ENCODE peak calls at places on chromosomes 16 and 17, in seven cellular contexts. B, N, A, Y, W, X and H are unnamed samples.

GRCh38 chr17:52395308-52395707 is 236.8 kb upstream of the CA10 start:
- DNase-seq in B (no peak), N (no peak), A (no peak), Y (no peak), W (no peak), X (no peak), H (no peak)

GRCh38 chr16:89010210-89010925 is 33.4 kb upstream of the CBFA2T3 start:
- DNase-seq in B (no peak), N (no peak), A (no peak), Y (no peak), W (no peak), X (no peak), H (no peak)

GRCh38 chr17:82864721-82865240 is 25.0 kb upstream of the ZNF750 start:
- DNase-seq in B (no peak), N (no peak), A (no peak), Y (no peak), W (no peak), X (no peak), H (no peak)

GRCh38 chr16:89319883-89320716 is 102.6 kb downstream of the ZNF778 start:
- DNase-seq in B (no peak), N (peak; percentile 83), A (no peak), Y (peak; percentile 60), W (peak; percentile 91), X (no peak), H (no peak)

GRCh38 chr17:59683283-59683682 is 23.9 kb downstream of the PTRH2 start:
- DNase-seq in B (no peak), N (no peak), A (no peak), Y (no peak), W (no peak), X (no peak), H (no peak)

GRCh38 chr16:72877374-72878028 is 170.4 kb downstream of the ZFHX3 start:
- DNase-seq in B (no peak), N (no peak), A (no peak), Y (no peak), W (peak; percentile 85), X (no peak), H (peak; percentile 29)

GRCh38 chr17:82627405-82627804 is 20.8 kb downstream of the WDR45B start:
- DNase-seq in B (no peak), N (no peak), A (no peak), Y (peak; percentile 39), W (no peak), X (no peak), H (no peak)

GRCh38 chr17:41421617-41422016 is 2.8 kb downstream of the KRT37 start:
- DNase-seq in B (no peak), N (no peak), A (no peak), Y (no peak), W (no peak), X (no peak), H (no peak)

GRCh38 chr16:73020409-73020884 is 27.5 kb downstream of the ZFHX3 start:
- DNase-seq in B (no peak), N (peak; percentile 92), A (no peak), Y (no peak), W (peak; percentile 78), X (peak; percentile 74), H (peak; percentile 58)

GRCh38 chr17:75688209-75688771 is 21.2 kb downstream of the SAP30BP start:
- DNase-seq in B (no peak), N (no peak), A (peak; percentile 76), Y (no peak), W (peak; percentile 77), X (no peak), H (no peak)

GRCh38 chr17:75418523-75419050 is 13.1 kb upstream of the GRB2 start:
- DNase-seq in B (no peak), N (no peak), A (peak; percentile 23), Y (no peak), W (no peak), X (no peak), H (no peak)

GRCh38 chr17:47914296-47914948 is 18.4 kb downstream of the SP2 start:
- DNase-seq in B (no peak), N (no peak), A (no peak), Y (no peak), W (no peak), X (no peak), H (no peak)

DNA sequence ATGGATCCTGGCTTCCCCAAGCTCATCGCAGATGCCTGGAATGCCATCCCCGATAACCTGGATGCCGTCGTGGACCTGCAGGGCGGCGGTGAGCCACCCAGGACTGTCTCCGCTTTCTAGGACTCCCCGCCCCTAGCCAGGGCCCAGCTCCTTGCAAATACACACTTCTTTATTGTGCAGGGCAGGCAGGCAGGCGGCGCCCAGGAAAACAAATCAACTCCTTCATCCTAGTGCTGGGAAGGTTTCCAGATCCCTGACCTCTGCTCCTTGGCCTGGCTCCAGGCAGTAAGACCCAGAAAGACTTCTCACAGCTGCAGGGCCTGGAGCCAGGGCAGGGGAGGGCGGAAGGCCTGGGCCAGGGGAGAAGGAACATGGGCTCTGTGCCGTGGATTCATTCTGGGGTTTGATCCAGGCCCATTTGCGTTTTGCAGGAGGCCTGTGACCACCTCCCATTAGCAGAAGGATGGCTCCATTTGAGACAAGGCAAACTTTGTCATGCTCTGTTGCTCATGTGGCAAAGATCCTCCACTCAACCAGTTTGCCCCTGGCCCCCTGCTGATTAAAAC is 6.0 kb upstream of the LPCAT2 start:
- DNase-seq in B (no peak), N (peak; percentile 82), A (no peak), Y (peak; percentile 82), W (no peak), X (peak; percentile 90), H (no peak)
- H3K27ac ChIP-seq in B (no peak overlapping the region), N (peak overlapping the region; percentile 59), A (no peak overlapping the region), Y (peak overlapping the region; percentile 31), W (peak overlapping the region; percentile 4), X (peak overlapping the region; percentile 24), H (peak overlapping the region; percentile 83)

GRCh38 chr16:75250809-75251279 is 580 bp downstream of the BCAR1 start:
- DNase-seq in B (no peak), N (peak; percentile 80), A (no peak), Y (no peak), W (no peak), X (no peak), H (no peak)
- H3K27ac ChIP-seq in B (no peak overlapping the region), N (peak overlapping the region; percentile 100), A (no peak overlapping the region), Y (peak overlapping the region; percentile 90), W (peak overlapping the region; percentile 71), X (peak overlapping the region; percentile 91), H (peak overlapping the region; percentile 87)

GRCh38 chr17:77734371-77735050 is 224.0 kb upstream of the TNRC6C start:
- DNase-seq in B (no peak), N (peak; percentile 94), A (no peak), Y (peak; percentile 70), W (no peak), X (peak; percentile 94), H (no peak)
- H3K27ac ChIP-seq in B (no peak overlapping the region), N (peak overlapping the region; percentile 87), A (no peak overlapping the region), Y (peak overlapping the region; percentile 56), W (no peak overlapping the region), X (peak overlapping the region; percentile 75), H (no peak overlapping the region)

GRCh38 chr17:3801043-3801746 is at the start of gene ITGAE:
- DNase-seq in B (no peak), N (no peak), A (no peak), Y (peak; percentile 69), W (no peak), X (no peak), H (no peak)
- H3K27ac ChIP-seq in B (no peak within 1 kb of the TSS), N (no peak within 1 kb of the TSS), A (peak within 1 kb of the TSS; percentile 79), Y (peak within 1 kb of the TSS; percentile 49), W (no peak within 1 kb of the TSS), X (peak within 1 kb of the TSS; percentile 80), H (peak within 1 kb of the TSS; percentile 79)

GRCh38 chr16:67023689-67024088 is 5.3 kb upstream of the CBFB start:
- DNase-seq in B (no peak), N (peak; percentile 37), A (no peak), Y (no peak), W (no peak), X (no peak), H (no peak)
- H3K27ac ChIP-seq in B (no peak overlapping the region), N (no peak overlapping the region), A (no peak overlapping the region), Y (no peak overlapping the region), W (no peak overlapping the region), X (no peak overlapping the region), H (no peak overlapping the region)

GRCh38 chr16:2769100-2769529 is 8.0 kb downstream of the ELOB start:
- DNase-seq in B (no peak), N (no peak), A (no peak), Y (peak; percentile 30), W (no peak), X (no peak), H (no peak)

GRCh38 chr16:2769675-2770056 is 7.4 kb downstream of the ELOB start:
- DNase-seq in B (no peak), N (no peak), A (no peak), Y (peak; percentile 64), W (peak; percentile 74), X (no peak), H (no peak)

GRCh38 chr16:2771496-2772402 is 5.3 kb downstream of the ELOB start:
- DNase-seq in B (no peak), N (no peak), A (no peak), Y (peak; percentile 35), W (no peak), X (no peak), H (no peak)

GRCh38 chr16:2770781-2771111 is 6.3 kb downstream of the ELOB start:
- DNase-seq in B (no peak), N (no peak), A (no peak), Y (no peak), W (no peak), X (no peak), H (no peak)

DNA sequence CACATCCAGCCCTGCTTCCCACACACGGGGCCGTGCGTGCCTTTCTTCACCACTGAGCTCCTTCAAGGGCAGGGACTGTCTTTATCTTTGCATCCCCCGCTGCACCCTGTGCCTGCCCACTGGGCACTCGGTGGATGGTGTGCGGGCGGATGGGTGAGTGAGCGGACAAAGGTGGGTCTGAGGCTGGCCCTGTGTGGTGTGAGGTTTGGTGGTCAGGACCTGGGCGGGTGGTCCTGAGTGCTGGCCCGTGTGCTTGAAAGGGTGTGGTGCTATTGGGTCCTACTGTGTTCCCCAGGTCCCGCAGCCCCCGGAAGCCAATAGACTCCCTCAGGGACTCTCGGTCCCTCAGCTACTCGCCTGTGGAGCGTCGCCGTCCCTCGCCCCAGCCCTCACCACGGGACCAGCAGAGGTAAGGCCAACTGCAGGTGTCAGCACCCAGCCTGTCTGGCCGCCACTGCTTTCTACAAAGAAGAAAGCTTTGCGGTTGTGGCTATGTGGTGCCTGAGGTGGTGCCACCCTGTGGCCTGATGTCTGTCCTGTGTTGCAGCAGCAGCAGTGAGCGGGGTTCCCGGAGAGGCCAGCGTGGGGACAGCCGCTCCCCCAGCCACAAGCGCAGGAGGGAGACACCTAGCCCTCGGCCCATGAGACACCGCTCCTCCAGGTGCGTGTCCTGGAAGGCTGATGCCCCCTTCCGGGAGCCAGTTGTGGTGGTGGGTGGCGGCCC is 6.9 kb downstream of the ELOB start:
- DNase-seq in B (no peak), N (no peak), A (peak; percentile 40), Y (peak; percentile 45), W (no peak), X (no peak), H (no peak)
- H3K27ac ChIP-seq in B (no peak overlapping the region), N (no peak overlapping the region), A (no peak overlapping the region), Y (peak overlapping the region; percentile 31), W (peak overlapping the region; percentile 2), X (no peak overlapping the region), H (peak overlapping the region; percentile 22)